ENCODE peak calls at places on chromosomes 6 and 20, in ten cellular contexts. T is esophagus muscularis mucosa, S is stomach, G is A549, L is transverse colon, P is adrenal gland, U is Peyer's patch, M is uterus, K is IMR-90, J is testis. O is an unnamed sample.

GRCh38 chr20:57793421-57793820 is 83.6 kb upstream of the PMEPA1 start:
- DNase-seq in T (no peak), S (no peak), G (no peak), L (no peak), P (no peak), U (no peak), M (no peak), K (no peak), J (no peak), O (no peak)

GRCh38 chr20:15817351-15817750 is 755.9 kb downstream of the KIF16B start:
- DNase-seq in T (no peak), S (no peak), G (no peak), L (no peak), P (no peak), U (no peak), M (no peak), K (no peak), J (no peak), O (no peak)

GRCh38 chr6:16933532-16933931 is 168.3 kb upstream of the STMND1 start:
- DNase-seq in T (no peak), S (no peak), G (no peak), L (no peak), P (no peak), U (no peak), M (no peak), K (no peak), J (no peak), O (no peak)

GRCh38 chr6:31776961-31777666 is at the start of gene VWA7:
- DNase-seq in T (no peak), S (peak; percentile 89), G (peak; percentile 87), L (peak; percentile 87), P (peak; percentile 57), U (peak; percentile 85), M (peak; percentile 86), K (peak; percentile 70), J (peak; percentile 85), O (peak; percentile 90)

GRCh38 chr6:167214216-167214615 is 56.4 kb upstream of the GPR31 start:
- DNase-seq in T (no peak), S (no peak), G (no peak), L (no peak), P (no peak), U (no peak), M (no peak), K (no peak), J (no peak), O (no peak)

GRCh38 chr6:138800377-138801150 is 4.7 kb downstream of the ECT2L start:
- DNase-seq in T (no peak), S (no peak), G (no peak), L (no peak), P (no peak), U (no peak), M (no peak), K (no peak), J (no peak), O (no peak)

GRCh38 chr6:150403458-150404245 is 34.8 kb downstream of the IYD start:
- DNase-seq in T (no peak), S (no peak), G (peak; percentile 48), L (no peak), P (peak; percentile 36), U (no peak), M (no peak), K (peak; percentile 83), J (no peak), O (no peak)

GRCh38 chr6:40286721-40287120 is 300.4 kb downstream of the LRFN2 start:
- DNase-seq in T (no peak), S (no peak), G (no peak), L (no peak), P (no peak), U (no peak), M (no peak), K (no peak), J (no peak), O (no peak)

GRCh38 chr6:42227173-42227850 is 9.7 kb upstream of the MRPS10 start:
- DNase-seq in T (no peak), S (no peak), G (no peak), L (no peak), P (no peak), U (no peak), M (no peak), K (no peak), J (no peak), O (no peak)

GRCh38 chr6:42225043-42225368 is 7.3 kb upstream of the MRPS10 start:
- DNase-seq in T (no peak), S (no peak), G (no peak), L (no peak), P (no peak), U (no peak), M (no peak), K (no peak), J (no peak), O (no peak)

GRCh38 chr6:42226251-42227143 is 8.8 kb upstream of the MRPS10 start:
- DNase-seq in T (no peak), S (no peak), G (peak; percentile 88), L (peak; percentile 71), P (peak; percentile 34), U (peak; percentile 74), M (no peak), K (peak; percentile 84), J (no peak), O (no peak)

GRCh38 chr6:42224222-42225042 is 6.8 kb upstream of the MRPS10 start:
- DNase-seq in T (no peak), S (no peak), G (peak; percentile 88), L (no peak), P (no peak), U (no peak), M (no peak), K (peak; percentile 97), J (no peak), O (no peak)

GRCh38 chr6:42225419-42225818 is 7.8 kb upstream of the MRPS10 start:
- DNase-seq in T (no peak), S (no peak), G (no peak), L (no peak), P (no peak), U (no peak), M (no peak), K (no peak), J (no peak), O (no peak)
- H3K27ac ChIP-seq in T (no peak overlapping the region), S (no peak overlapping the region), G (peak overlapping the region; percentile 89), L (peak overlapping the region; percentile 80), P (no peak overlapping the region), U (peak overlapping the region; percentile 74), M (peak overlapping the region; percentile 20), K (no peak overlapping the region), J (no peak overlapping the region), O (no peak overlapping the region)

DNA sequence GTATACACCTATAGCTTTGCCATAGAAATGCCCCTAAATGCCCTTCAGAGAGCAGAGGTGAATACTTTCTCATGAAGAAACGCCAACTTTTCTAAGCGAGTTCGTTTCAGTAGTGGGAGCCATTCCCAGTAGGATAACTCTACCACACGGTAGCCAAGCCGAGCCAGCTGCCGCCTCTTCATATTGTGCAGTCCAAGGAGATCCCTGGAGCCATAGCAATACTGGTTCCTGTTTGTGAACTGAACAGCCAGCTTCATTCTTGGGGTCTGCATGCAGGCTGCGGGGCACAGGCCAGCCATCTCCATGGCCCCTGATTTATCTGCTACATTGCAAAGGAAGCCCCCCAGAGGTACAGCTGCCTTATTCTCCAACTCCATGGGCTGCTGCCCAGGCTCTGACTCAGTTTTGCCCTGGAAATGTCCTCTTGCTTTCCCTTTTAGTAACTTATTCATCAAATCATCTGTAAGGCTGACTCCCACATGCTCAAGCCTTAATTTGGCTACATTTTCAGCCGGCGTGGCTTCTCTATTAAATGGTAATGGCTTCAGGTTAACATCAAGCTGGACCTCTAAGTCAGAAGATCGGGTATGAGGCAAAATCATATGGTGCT is 12.8 kb downstream of the FASTKD5 start:
- DNase-seq in T (no peak), S (no peak), G (no peak), L (no peak), P (no peak), U (no peak), M (no peak), K (peak; percentile 9), J (peak; percentile 39), O (no peak)
- TF ChIP-seq POLR2A in T (no peak), S (no peak), G (no peak), L (no peak), P (no peak), U (no peak), M (no peak), K (no peak), J (no peak), O (no peak)

DNA sequence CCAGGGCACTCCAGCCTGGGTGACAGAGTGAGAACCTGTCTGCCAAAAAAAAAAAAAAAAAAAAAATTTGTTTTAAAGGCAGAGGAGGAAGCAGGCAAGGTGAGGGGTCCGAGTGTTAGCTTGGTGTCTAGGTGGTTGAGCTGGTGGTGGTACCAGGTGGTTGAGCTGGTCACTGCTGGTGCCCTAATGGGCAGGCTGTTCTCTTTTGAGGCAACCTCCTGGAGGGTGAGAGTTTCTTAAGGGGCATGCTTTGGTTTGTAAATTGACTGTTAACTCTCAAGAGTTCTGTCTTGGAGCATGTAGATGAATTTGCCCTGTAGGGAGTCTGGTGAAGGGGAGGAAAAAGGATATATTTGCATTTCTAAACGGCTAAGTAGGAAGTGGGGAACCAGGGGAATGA is 52.7 kb downstream of the BANF2 start:
- DNase-seq in T (no peak), S (no peak), G (no peak), L (no peak), P (no peak), U (no peak), M (no peak), K (no peak), J (no peak), O (no peak)
- H3K27ac ChIP-seq in T (no peak overlapping the region), S (no peak overlapping the region), G (no peak overlapping the region), L (no peak overlapping the region), P (no peak overlapping the region), U (no peak overlapping the region), M (no peak overlapping the region), K (no peak overlapping the region), J (no peak overlapping the region), O (no peak overlapping the region)

GRCh38 chr6:2803731-2804429 is 37.8 kb downstream of the SERPINB1 start:
- DNase-seq in T (peak; percentile 68), S (no peak), G (no peak), L (no peak), P (no peak), U (no peak), M (no peak), K (no peak), J (no peak), O (no peak)

GRCh38 chr6:2805031-2805430 is 36.6 kb downstream of the SERPINB1 start:
- DNase-seq in T (peak; percentile 53), S (no peak), G (no peak), L (no peak), P (no peak), U (no peak), M (no peak), K (no peak), J (no peak), O (no peak)

GRCh38 chr6:2800552-2801316 is 35.5 kb downstream of the WRNIP1 start:
- DNase-seq in T (no peak), S (no peak), G (no peak), L (no peak), P (no peak), U (no peak), M (no peak), K (no peak), J (no peak), O (no peak)

GRCh38 chr6:2804516-2804915 is 37.1 kb downstream of the SERPINB1 start:
- DNase-seq in T (no peak), S (peak; percentile 40), G (no peak), L (no peak), P (no peak), U (no peak), M (no peak), K (no peak), J (peak; percentile 54), O (no peak)

DNA sequence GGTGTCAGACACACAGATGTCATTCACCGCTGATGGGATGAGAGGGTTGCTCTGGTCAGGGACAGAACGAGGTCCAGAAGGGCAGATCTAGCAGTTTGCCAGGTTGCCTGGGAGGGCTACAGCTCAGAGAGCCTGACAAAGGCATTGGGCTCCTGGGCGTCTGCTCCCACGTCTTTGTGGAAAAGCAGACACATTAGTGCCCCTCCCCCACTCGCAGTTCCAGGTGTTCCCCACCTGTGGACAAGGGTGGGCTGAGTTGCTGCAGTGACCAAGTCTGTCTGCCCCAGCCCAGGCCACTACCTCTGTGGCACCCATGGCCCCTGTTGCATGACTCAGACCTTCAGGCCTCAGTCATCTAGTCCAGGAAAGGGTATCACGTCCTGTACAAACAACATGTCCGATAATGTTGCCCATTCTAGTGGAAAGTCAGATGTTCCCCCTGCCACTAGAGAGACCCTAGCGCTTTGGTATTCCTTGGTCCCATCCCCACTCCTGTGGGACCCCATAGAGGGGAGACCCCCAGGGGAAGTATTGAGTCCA is 37.4 kb downstream of the WRNIP1 start:
- DNase-seq in T (no peak), S (no peak), G (no peak), L (no peak), P (no peak), U (no peak), M (no peak), K (no peak), J (no peak), O (no peak)
- TF ChIP-seq POLR2A in T (no peak), S (no peak), G (no peak), L (no peak), P (no peak), U (no peak), M (no peak), K (no peak), J (no peak), O (no peak)